ENCODE peak calls at places on chromosomes 6 and 20, in ten cellular contexts. L is upper lobe of left lung; V is neuronal stem cell; Z is neural progenitor cell; X is kidney; B is pancreas; M is PC-9; I is heart right ventricle; K is Peyer's patch; F is CD8-positive, alpha-beta T cell. E is an unnamed sample. For H3K9me3 and H3K4me1, the result is how much of the 10 kb centered on the place peaks cover.

GRCh38 chr6:21594427-21595264 is 1.1 kb downstream of the SOX4 start:
- DNase-seq in L (peak), V (no peak), Z (peak), X (peak), B (peak), M (peak), I (peak), K (peak), F (no peak), E (peak)

GRCh38 chr6:106820412-106820852 is 154.1 kb downstream of the CD24 start:
- DNase-seq in L (no peak), V (no peak), Z (no peak), X (no peak), B (no peak), M (peak), I (no peak), K (no peak), F (no peak), E (peak)

GRCh38 chr20:8583209-8584106 is 451.4 kb downstream of the PLCB1 start:
- DNase-seq in L (no peak), V (no peak), Z (no peak), X (no peak), B (no peak), M (no peak), I (no peak), K (no peak), F (no peak), E (no peak)

GRCh38 chr6:136069119-136069518 is 181.0 kb downstream of the MTFR2 start:
- DNase-seq in L (no peak), V (no peak), Z (no peak), X (no peak), B (no peak), M (no peak), I (no peak), K (no peak), F (no peak), E (no peak)

GRCh38 chr20:44728835-44729342 is 13.7 kb downstream of the CCN5 start:
- DNase-seq in L (peak), V (no peak), Z (peak), X (peak), B (no peak), M (peak), I (peak), K (no peak), F (no peak), E (no peak)

GRCh38 chr20:48406462-48407235 is 421.1 kb downstream of the PREX1 start:
- DNase-seq in L (no peak), V (no peak), Z (no peak), X (no peak), B (no peak), M (no peak), I (no peak), K (no peak), F (no peak), E (no peak)

GRCh38 chr20:44038681-44039123 is 124.0 kb downstream of the TOX2 start:
- DNase-seq in L (no peak), V (no peak), Z (no peak), X (no peak), B (no peak), M (no peak), I (no peak), K (peak), F (no peak), E (no peak)

GRCh38 chr6:35562060-35562459 is 49.4 kb upstream of the TULP1 start:
- DNase-seq in L (peak), V (no peak), Z (no peak), X (no peak), B (no peak), M (no peak), I (peak), K (no peak), F (no peak), E (no peak)

GRCh38 chr20:24381886-24382285 is 87.5 kb upstream of the SYNDIG1 start:
- DNase-seq in L (no peak), V (no peak), Z (no peak), X (no peak), B (no peak), M (no peak), I (no peak), K (no peak), F (no peak), E (no peak)

GRCh38 chr6:164230804-164231203 is 816.3 kb downstream of the QKI start:
- DNase-seq in L (no peak), V (no peak), Z (no peak), X (no peak), B (no peak), M (no peak), I (no peak), K (no peak), F (no peak), E (no peak)
- H3K9me3 ChIP-seq in L (under half), V (under half), Z (under half), X (under half), B (under half), M (under half), I (under half), K (under half), F (under half), E (under half)

GRCh38 chr6:71404145-71404966 is 115.7 kb downstream of the OGFRL1 start:
- DNase-seq in L (no peak), V (no peak), Z (no peak), X (no peak), B (no peak), M (peak), I (no peak), K (no peak), F (no peak), E (no peak)

GRCh38 chr6:71404967-71405278 is 116.3 kb downstream of the OGFRL1 start:
- DNase-seq in L (no peak), V (no peak), Z (no peak), X (no peak), B (no peak), M (no peak), I (no peak), K (no peak), F (no peak), E (no peak)

GRCh38 chr6:71408966-71409723 is 120.5 kb downstream of the OGFRL1 start:
- DNase-seq in L (no peak), V (no peak), Z (no peak), X (no peak), B (no peak), M (no peak), I (no peak), K (no peak), F (no peak), E (no peak)

GRCh38 chr6:71405416-71405815 is 116.8 kb downstream of the OGFRL1 start:
- DNase-seq in L (no peak), V (no peak), Z (no peak), X (no peak), B (no peak), M (no peak), I (no peak), K (no peak), F (no peak), E (peak)

GRCh38 chr6:71406871-71407860 is 118.6 kb downstream of the OGFRL1 start:
- DNase-seq in L (no peak), V (no peak), Z (peak), X (no peak), B (no peak), M (peak), I (no peak), K (no peak), F (no peak), E (no peak)
- H3K4me3 ChIP-seq in L (no peak), V (no peak), Z (no peak), X (peak), B (no peak), M (no peak), I (no peak), K (no peak), F (no peak), E (no peak)

GRCh38 chr6:362924-363249 is 28.7 kb upstream of the IRF4 start:
- DNase-seq in L (no peak), V (no peak), Z (no peak), X (peak), B (no peak), M (no peak), I (no peak), K (no peak), F (no peak), E (no peak)

GRCh38 chr6:364609-365540 is 26.7 kb upstream of the IRF4 start:
- DNase-seq in L (no peak), V (no peak), Z (no peak), X (peak), B (no peak), M (no peak), I (no peak), K (peak), F (no peak), E (no peak)

GRCh38 chr6:363291-363690 is 28.3 kb upstream of the IRF4 start:
- DNase-seq in L (no peak), V (no peak), Z (no peak), X (peak), B (no peak), M (no peak), I (no peak), K (no peak), F (no peak), E (no peak)

GRCh38 chr6:362231-362923 is 29.2 kb upstream of the IRF4 start:
- DNase-seq in L (no peak), V (no peak), Z (no peak), X (peak), B (no peak), M (no peak), I (no peak), K (no peak), F (no peak), E (no peak)

DNA sequence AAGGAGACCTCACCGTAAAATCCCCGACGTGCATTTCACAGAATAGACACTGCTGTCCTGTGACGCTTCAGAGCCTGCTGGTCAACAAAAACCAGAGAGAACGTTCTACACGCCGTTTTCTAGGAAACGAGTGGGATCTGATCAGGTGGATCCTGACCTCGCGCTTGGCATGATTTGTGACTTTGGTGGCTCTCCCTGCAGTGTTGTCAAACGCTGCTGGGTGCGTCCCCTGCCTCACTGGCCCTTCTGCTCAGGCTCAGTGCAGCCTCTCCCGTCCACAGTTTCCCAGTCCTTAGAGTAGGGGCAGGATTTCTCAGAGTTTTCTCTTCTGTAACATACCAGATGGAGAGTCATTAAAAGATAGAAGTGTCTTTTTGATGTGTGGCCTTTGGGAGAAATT is 27.6 kb upstream of the IRF4 start:
- DNase-seq in L (no peak), V (no peak), Z (no peak), X (peak), B (no peak), M (no peak), I (no peak), K (peak), F (no peak), E (no peak)
- H3K4me1 ChIP-seq in L (under half), V (under half), Z (under half), X (under half), B (under half), M (under half), I (under half), K (under half), F (under half), E (under half)

GRCh38 chr20:59664389-59665055 is 60.2 kb downstream of the PHACTR3 start:
- DNase-seq in L (no peak), V (no peak), Z (no peak), X (no peak), B (no peak), M (no peak), I (no peak), K (no peak), F (no peak), E (no peak)

GRCh38 chr20:59661621-59662020 is 57.3 kb downstream of the PHACTR3 start:
- DNase-seq in L (no peak), V (no peak), Z (no peak), X (no peak), B (no peak), M (no peak), I (no peak), K (no peak), F (no peak), E (no peak)

GRCh38 chr20:59662161-59662560 is 57.8 kb downstream of the PHACTR3 start:
- DNase-seq in L (no peak), V (no peak), Z (no peak), X (no peak), B (no peak), M (no peak), I (no peak), K (no peak), F (no peak), E (no peak)

GRCh38 chr20:59662856-59663512 is 58.6 kb downstream of the PHACTR3 start:
- DNase-seq in L (no peak), V (no peak), Z (no peak), X (no peak), B (no peak), M (no peak), I (no peak), K (no peak), F (no peak), E (no peak)

GRCh38 chr20:59663513-59663890 is 59.2 kb downstream of the PHACTR3 start:
- DNase-seq in L (no peak), V (no peak), Z (no peak), X (no peak), B (no peak), M (no peak), I (no peak), K (no peak), F (no peak), E (peak)
- H3K9me3 ChIP-seq in L (under half), V (under half), Z (under half), X (under half), B (under half), M (under half), I (under half), K (under half), F (under half), E (under half)

GRCh38 chr20:17683218-17684076 is 1.4 kb upstream of the RRBP1 start:
- DNase-seq in L (no peak), V (no peak), Z (no peak), X (no peak), B (peak), M (no peak), I (no peak), K (no peak), F (no peak), E (no peak)
- H3K4me3 ChIP-seq in L (no peak), V (no peak), Z (peak), X (peak), B (no peak), M (no peak), I (no peak), K (peak), F (peak), E (no peak)

GRCh38 chr6:36600564-36601146 is 6.5 kb downstream of the SRSF3 start:
- DNase-seq in L (no peak), V (no peak), Z (no peak), X (no peak), B (no peak), M (no peak), I (no peak), K (no peak), F (no peak), E (no peak)

GRCh38 chr6:36597775-36598174 is 3.6 kb downstream of the SRSF3 start:
- DNase-seq in L (peak), V (no peak), Z (no peak), X (no peak), B (no peak), M (no peak), I (no peak), K (no peak), F (no peak), E (no peak)

GRCh38 chr6:36598326-36598725 is 4.2 kb downstream of the SRSF3 start:
- DNase-seq in L (peak), V (no peak), Z (no peak), X (no peak), B (no peak), M (no peak), I (no peak), K (no peak), F (no peak), E (no peak)

GRCh38 chr6:36599791-36600209 is 5.6 kb downstream of the SRSF3 start:
- DNase-seq in L (peak), V (no peak), Z (peak), X (no peak), B (no peak), M (no peak), I (no peak), K (peak), F (peak), E (no peak)

DNA sequence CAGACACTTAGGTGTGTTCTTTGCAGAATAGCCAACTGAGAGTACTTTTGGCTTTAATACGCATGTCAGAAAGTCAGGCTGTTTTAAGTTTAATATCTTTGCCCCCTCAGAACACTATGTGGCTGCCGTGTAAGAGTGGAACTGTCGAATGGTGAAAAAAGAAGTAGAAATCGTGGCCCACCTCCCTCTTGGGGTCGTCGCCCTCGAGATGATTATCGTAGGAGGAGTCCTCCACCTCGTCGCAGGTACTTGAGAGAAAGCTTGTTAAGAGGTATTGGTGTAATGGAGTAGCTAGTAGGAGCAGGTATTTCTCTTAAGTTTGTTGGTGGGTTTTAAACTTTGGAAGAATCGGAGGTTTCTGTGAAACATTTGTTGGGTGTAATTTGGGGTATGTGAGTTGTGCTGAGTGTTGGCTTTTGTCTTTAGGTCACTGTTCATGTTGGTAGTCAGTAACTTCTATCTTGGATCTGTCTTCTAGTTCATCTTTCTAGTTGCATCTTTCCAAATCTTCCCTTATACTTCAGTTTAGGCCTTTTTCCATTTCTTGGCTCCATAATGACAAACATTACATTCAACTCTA is 4.7 kb downstream of the SRSF3 start:
- DNase-seq in L (peak), V (no peak), Z (no peak), X (no peak), B (no peak), M (no peak), I (no peak), K (no peak), F (no peak), E (no peak)
- H3K4me1 ChIP-seq in L (half or more), V (under half), Z (under half), X (under half), B (under half), M (half or more), I (half or more), K (half or more), F (half or more), E (under half)

GRCh38 chr6:100456881-100457220 is 7.9 kb downstream of the SIM1 start:
- DNase-seq in L (no peak), V (peak), Z (no peak), X (no peak), B (no peak), M (no peak), I (no peak), K (no peak), F (no peak), E (no peak)
- H3K9me3 ChIP-seq in L (under half), V (under half), Z (under half), X (under half), B (under half), M (under half), I (under half), K (under half), F (under half), E (under half)

DNA sequence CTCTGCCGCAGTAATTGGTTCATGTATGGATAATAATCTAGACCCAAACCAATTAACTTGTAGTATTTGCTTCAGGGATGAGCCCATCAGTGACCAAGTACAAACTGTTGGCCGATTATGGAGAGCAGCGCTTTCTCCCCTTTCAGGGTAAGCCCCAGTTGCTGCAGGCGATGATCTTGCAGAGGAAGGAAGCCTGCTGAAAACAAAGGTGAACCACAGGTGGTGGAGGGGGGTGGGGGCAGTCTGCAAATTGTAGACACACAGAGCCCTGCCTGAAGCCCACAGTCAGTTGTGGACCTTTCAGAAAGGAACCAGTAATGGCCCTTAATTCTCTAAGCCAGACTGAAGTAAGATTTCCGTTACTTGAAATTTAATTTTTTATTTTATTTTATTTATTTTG is 167.9 kb upstream of the JARID2 start:
- DNase-seq in L (no peak), V (peak), Z (peak), X (no peak), B (no peak), M (no peak), I (no peak), K (no peak), F (no peak), E (no peak)
- H3K4me3 ChIP-seq in L (no peak), V (no peak), Z (no peak), X (no peak), B (no peak), M (no peak), I (no peak), K (no peak), F (no peak), E (no peak)